ENCODE peak calls at places on chromosome 20, in seven cellular contexts. Z, J, D, I, R, S and T are unnamed samples.

GRCh38 chr20:21539512-21539911 is 25.6 kb upstream of the NKX2-2 start:
- DNase-seq in S (no peak), R (no peak), D (no peak), Z (no peak), I (no peak), J (no peak), T (no peak)

GRCh38 chr20:35607003-35607735 is 8.5 kb upstream of the SPAG4 start:
- DNase-seq in S (no peak), I (no peak), R (no peak), D (no peak), Z (no peak), J (no peak), T (no peak)

GRCh38 chr20:21322921-21323321 is 19.8 kb downstream of the XRN2 start:
- DNase-seq in R (no peak), S (no peak), J (no peak), D (no peak), Z (no peak), I (peak), T (peak)

GRCh38 chr20:34791289-34792020 is 34.0 kb downstream of the NCOA6 start:
- DNase-seq in Z (no peak), D (peak), R (no peak), J (no peak), S (no peak), I (peak), T (no peak)

GRCh38 chr20:53866787-53867740 is 203.3 kb downstream of the BCAS1 start:
- DNase-seq in J (no peak), Z (no peak), R (no peak), S (no peak), I (peak), D (no peak), T (peak)

GRCh38 chr20:15799871-15800270 is 773.4 kb downstream of the KIF16B start:
- DNase-seq in D (no peak), S (no peak), R (no peak), J (no peak), Z (no peak), I (peak), T (no peak)

GRCh38 chr20:58202039-58202438 is 26.4 kb downstream of the ANKRD60 start:
- DNase-seq in J (no peak), S (no peak), Z (no peak), I (peak), R (no peak), D (no peak), T (no peak)

GRCh38 chr20:5342031-5342430 is 25.3 kb upstream of the PROKR2 start:
- DNase-seq in R (no peak), S (no peak), Z (no peak), I (no peak), D (no peak), J (no peak), T (no peak)

GRCh38 chr20:13492001-13492480 is 146.7 kb downstream of the TASP1 start:
- DNase-seq in Z (no peak), I (peak), S (no peak), J (no peak), R (no peak), D (peak), T (no peak)

GRCh38 chr20:4483481-4483880 is 238.2 kb upstream of the PRND start:
- DNase-seq in J (no peak), R (no peak), Z (no peak), S (no peak), I (peak), D (no peak), T (no peak)

GRCh38 chr20:12207875-12208274 is 290.2 kb downstream of the BTBD3 start:
- DNase-seq in Z (peak), R (peak), I (peak), J (no peak), D (no peak), S (peak), T (peak)

GRCh38 chr20:62979310-62979709 is 26.8 kb downstream of the SLC17A9 start:
- DNase-seq in R (no peak), I (no peak), Z (no peak), S (no peak), J (no peak), D (no peak), T (no peak)
- TF ChIP-seq CTCF in R (no peak), I (no peak), Z (no peak), S (no peak), J (no peak), D (no peak), T (no peak)

GRCh38 chr20:46544576-46544975 is 5.9 kb downstream of the OCSTAMP start:
- DNase-seq in I (peak), R (no peak), D (no peak), Z (no peak), S (no peak), J (no peak), T (no peak)
- TF ChIP-seq CTCF in I (no peak), R (no peak), D (no peak), Z (peak), S (no peak), J (no peak), T (peak)

GRCh38 chr20:19620471-19620870 is 137.6 kb upstream of the RIN2 start:
- DNase-seq in R (no peak), J (no peak), I (no peak), D (no peak), S (no peak), Z (no peak), T (no peak)
- TF ChIP-seq CTCF in R (no peak), J (no peak), I (no peak), D (no peak), S (no peak), Z (no peak), T (no peak)

GRCh38 chr20:7155794-7156193 is 388.3 kb downstream of the BMP2 start:
- DNase-seq in R (no peak), I (peak), S (no peak), J (no peak), D (no peak), Z (no peak), T (no peak)

GRCh38 chr20:7159903-7160302 is 392.4 kb downstream of the BMP2 start:
- DNase-seq in D (no peak), S (no peak), J (no peak), Z (no peak), I (no peak), R (no peak), T (no peak)

DNA sequence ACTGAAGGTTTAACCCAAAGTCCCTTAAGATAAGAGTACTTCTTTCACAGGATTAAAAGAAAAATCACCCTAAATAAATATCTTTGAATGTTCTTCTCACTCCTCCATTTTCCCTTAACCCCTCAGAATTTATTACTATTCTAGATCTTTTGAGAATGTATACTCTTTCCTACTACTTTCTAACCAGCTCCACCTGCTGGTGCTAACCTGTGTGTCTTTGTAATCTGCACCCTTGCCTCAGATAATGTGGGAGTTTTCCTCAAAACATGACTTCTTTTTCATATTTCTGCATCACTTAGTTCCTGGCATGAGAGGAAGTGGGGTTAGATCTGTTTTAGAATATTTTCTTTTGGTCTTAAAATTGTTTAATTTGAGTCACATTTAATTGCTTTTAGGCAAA is 394.2 kb downstream of the BMP2 start:
- DNase-seq in S (no peak), I (peak), J (peak), R (no peak), Z (no peak), D (no peak), T (peak)
- TF ChIP-seq CTCF in S (peak), I (peak), J (peak), R (no peak), Z (peak), D (no peak), T (no peak)

GRCh38 chr20:18440403-18440802 is 26.4 kb downstream of the DZANK1 start:
- DNase-seq in D (no peak), J (no peak), S (no peak), Z (no peak), R (no peak), I (no peak), T (no peak)

DNA sequence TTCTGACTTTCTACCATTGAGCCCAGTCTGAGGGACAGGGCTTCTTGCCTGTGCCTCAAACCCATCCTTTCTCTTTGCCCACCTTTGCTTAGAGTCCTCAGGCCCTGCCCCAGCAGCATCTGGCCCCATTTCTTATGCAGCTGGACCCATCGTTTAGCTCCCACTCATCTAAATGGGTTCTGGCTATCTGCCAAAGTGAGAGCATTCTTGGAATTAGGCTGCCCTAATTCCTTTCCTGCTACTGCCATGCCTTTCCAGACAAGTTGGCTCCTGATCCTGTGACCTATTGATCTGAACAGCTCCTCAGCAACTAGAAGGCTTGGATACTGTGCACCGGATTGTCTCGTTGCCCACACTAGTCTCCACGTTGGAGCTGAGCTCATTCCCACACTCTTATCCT is 23.0 kb downstream of the DZANK1 start:
- DNase-seq in I (peak), Z (no peak), D (no peak), S (no peak), R (no peak), J (no peak), T (no peak)
- TF ChIP-seq CTCF in I (no peak), Z (no peak), D (no peak), S (no peak), R (no peak), J (no peak), T (no peak)

GRCh38 chr20:8079976-8080375 is 52.1 kb upstream of the PLCB1 start:
- DNase-seq in J (no peak), D (no peak), R (no peak), Z (no peak), S (no peak), I (peak), T (no peak)

GRCh38 chr20:8076505-8077498 is 55.3 kb upstream of the PLCB1 start:
- DNase-seq in J (no peak), Z (no peak), R (no peak), D (no peak), S (no peak), I (peak), T (no peak)

GRCh38 chr20:8078528-8078914 is 53.5 kb upstream of the PLCB1 start:
- DNase-seq in Z (no peak), D (no peak), S (no peak), J (no peak), R (no peak), I (no peak), T (no peak)

GRCh38 chr20:8082999-8083398 is 49.1 kb upstream of the PLCB1 start:
- DNase-seq in Z (no peak), J (no peak), R (no peak), I (peak), D (peak), S (no peak), T (no peak)

DNA sequence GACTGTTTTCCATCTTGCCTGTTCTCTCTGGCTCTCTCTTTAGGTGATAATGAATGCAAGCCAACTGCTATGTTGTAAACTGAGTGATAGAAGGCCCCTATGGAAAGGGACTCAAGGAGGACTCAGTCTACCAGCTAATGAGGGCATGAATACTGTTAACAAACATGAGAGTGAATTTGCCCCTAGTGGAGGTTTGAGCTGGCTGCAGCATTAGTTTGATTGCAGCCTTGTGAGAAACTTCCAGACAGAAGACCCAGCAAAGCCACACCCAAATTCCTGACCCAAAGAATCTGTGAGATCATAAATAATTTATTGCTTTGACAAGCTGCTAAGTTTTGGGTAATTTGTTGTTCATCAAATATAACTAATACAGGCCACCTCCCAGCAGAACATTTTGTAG is 50.0 kb upstream of the PLCB1 start:
- DNase-seq in S (no peak), D (no peak), I (peak), Z (no peak), R (no peak), J (no peak), T (no peak)
- TF ChIP-seq CTCF in S (peak), D (no peak), I (peak), Z (peak), R (no peak), J (no peak), T (no peak)